ENCODE peak calls at places on chromosomes 1 and 21, in ten cellular contexts. C is GM10248; Z is GM04504; I is NCI-H446; H is K562; E is CD4-positive, alpha-beta T cell; J is A172; U is tibial artery; O is D341Med; P is pons. R is an unnamed sample.

GRCh38 chr1:174883361-174883760 is 116.4 kb upstream of the CACYBP start:
- DNase-seq in C (no peak), Z (peak; percentile 25), I (no peak), H (no peak), E (no peak), J (no peak), U (no peak), O (no peak), P (peak; percentile 59), R (peak; percentile 38)

GRCh38 chr1:109567823-109568222 is 19.4 kb downstream of the GNAI3 start:
- DNase-seq in C (no peak), Z (no peak), I (no peak), H (no peak), E (no peak), J (no peak), U (no peak), O (no peak), P (no peak), R (peak; percentile 10)

GRCh38 chr1:94648225-94649007 is 106.9 kb upstream of the F3 start:
- DNase-seq in C (no peak), Z (peak; percentile 95), I (no peak), H (peak; percentile 21), E (no peak), J (peak; percentile 95), U (peak; percentile 91), O (no peak), P (no peak), R (peak; percentile 2)

GRCh38 chr1:99429754-99430153 is 165.5 kb downstream of the PLPPR4 start:
- DNase-seq in C (no peak), Z (no peak), I (no peak), H (no peak), E (no peak), J (no peak), U (no peak), O (no peak), P (no peak), R (no peak)

GRCh38 chr21:34558166-34558565 is 46.2 kb upstream of the KCNE1 start:
- DNase-seq in C (no peak), Z (no peak), I (no peak), H (no peak), E (no peak), J (no peak), U (no peak), O (no peak), P (no peak), R (no peak)

GRCh38 chr1:30895382-30895941 is 13.1 kb downstream of the SDC3 start:
- DNase-seq in C (no peak), Z (no peak), I (no peak), H (peak; percentile 73), E (no peak), J (no peak), U (no peak), O (no peak), P (no peak), R (no peak)

GRCh38 chr1:65253800-65254319 is 55.5 kb upstream of the DNAJC6 start:
- DNase-seq in C (no peak), Z (no peak), I (no peak), H (no peak), E (no peak), J (peak; percentile 16), U (no peak), O (no peak), P (no peak), R (no peak)

GRCh38 chr1:53957231-53957818 is 11.2 kb downstream of the LRRC42 start:
- DNase-seq in C (no peak), Z (no peak), I (no peak), H (no peak), E (no peak), J (peak; percentile 94), U (no peak), O (peak; percentile 38), P (no peak), R (no peak)

GRCh38 chr1:165397945-165398344 is 41.4 kb upstream of the LMX1A start:
- DNase-seq in C (no peak), Z (peak; percentile 71), I (no peak), H (no peak), E (no peak), J (peak; percentile 48), U (no peak), O (no peak), P (no peak), R (no peak)

GRCh38 chr1:208939545-208940085 is 643.9 kb upstream of the CAMK1G start:
- DNase-seq in C (no peak), Z (no peak), I (peak; percentile 44), H (no peak), E (no peak), J (no peak), U (no peak), O (no peak), P (no peak), R (no peak)

GRCh38 chr1:232594768-232595698 is 34.9 kb downstream of the SIPA1L2 start:
- DNase-seq in C (no peak), Z (no peak), I (no peak), H (no peak), E (no peak), J (no peak), U (no peak), O (no peak), P (no peak), R (no peak)